ENCODE peak calls at places on chromosomes 16 and 17, in eight cellular contexts. N is brain microvascular endothelial cell, S is ovary, X is GM13976, A is HEK293T, V is stomach, Y is A172, E is non-pigmented ciliary epithelial cell. C is an unnamed sample.

GRCh38 chr17:38361700-38362465 is 10.2 kb downstream of the SOCS7 start:
- DNase-seq in A (no peak), N (no peak), S (no peak), Y (no peak), E (no peak), X (no peak), V (no peak), C (no peak)

GRCh38 chr16:4604401-4604800 is 10.3 kb downstream of the UBALD1 start:
- DNase-seq in V (no peak), Y (no peak), X (peak), A (no peak), S (no peak), N (no peak), E (no peak), C (no peak)

GRCh38 chr17:40358323-40359038 is 6.1 kb downstream of the GJD3 start:
- DNase-seq in Y (peak), S (peak), N (peak), V (peak), E (no peak), X (peak), A (peak), C (peak)

GRCh38 chr17:8223356-8224063 is 13.1 kb upstream of the AURKB start:
- DNase-seq in S (peak), X (peak), A (no peak), Y (no peak), V (peak), E (no peak), N (peak), C (peak)

GRCh38 chr16:1125471-1125870 is 27.4 kb upstream of the CACNA1H start:
- DNase-seq in V (peak), Y (no peak), S (peak), N (peak), X (no peak), E (no peak), A (no peak), C (no peak)

GRCh38 chr17:78330570-78331224 is 29.2 kb downstream of the SOCS3 start:
- DNase-seq in X (no peak), N (no peak), E (no peak), V (no peak), Y (peak), S (no peak), A (no peak), C (no peak)

GRCh38 chr17:50631908-50632571 is 2.6 kb upstream of the ABCC3 start:
- DNase-seq in V (no peak), A (no peak), N (no peak), X (no peak), S (no peak), E (no peak), Y (peak), C (no peak)

GRCh38 chr16:57916735-57917450 is 54.0 kb downstream of the CNGB1 start:
- DNase-seq in X (no peak), E (no peak), A (no peak), S (no peak), N (no peak), Y (peak), V (no peak), C (no peak)

GRCh38 chr16:19900590-19900989 is 15.9 kb upstream of the GPRC5B start:
- DNase-seq in N (no peak), E (no peak), V (no peak), A (no peak), X (no peak), Y (no peak), S (no peak), C (no peak)

GRCh38 chr17:39643271-39643670 is 6.3 kb downstream of the STARD3 start:
- DNase-seq in A (no peak), E (no peak), Y (peak), X (no peak), N (peak), V (no peak), S (no peak), C (no peak)

GRCh38 chr17:50903604-50904521 is 37.7 kb upstream of the TOB1 start:
- DNase-seq in A (no peak), V (no peak), S (no peak), X (no peak), N (no peak), E (no peak), Y (peak), C (no peak)

GRCh38 chr17:13329421-13329820 is 272.3 kb downstream of the HS3ST3A1 start:
- DNase-seq in S (no peak), Y (no peak), A (no peak), X (no peak), E (no peak), V (no peak), N (no peak), C (no peak)

GRCh38 chr17:49946208-49946607 is 22.8 kb upstream of the DLX4 start:
- DNase-seq in A (no peak), V (no peak), Y (no peak), S (no peak), E (no peak), X (no peak), N (no peak), C (no peak)

GRCh38 chr17:74493381-74493833 is 27.0 kb downstream of the CD300A start:
- DNase-seq in N (peak), Y (peak), S (peak), E (no peak), V (peak), A (peak), X (peak), C (peak)

GRCh38 chr17:72972263-72972951 is 120.1 kb downstream of the SLC39A11 start:
- DNase-seq in X (no peak), S (no peak), N (no peak), Y (no peak), A (no peak), V (no peak), E (no peak), C (no peak)

GRCh38 chr17:38421224-38421841 is 6.9 kb upstream of the ARHGAP23 start:
- DNase-seq in X (no peak), A (no peak), N (no peak), Y (no peak), E (no peak), S (no peak), V (no peak), C (no peak)

GRCh38 chr16:1765826-1766225 is 5.5 kb downstream of the NME3 start:
- DNase-seq in X (no peak), E (no peak), A (no peak), V (no peak), S (no peak), N (no peak), Y (no peak), C (no peak)

GRCh38 chr16:87918866-87919680 is 17.3 kb downstream of the CA5A start:
- DNase-seq in A (no peak), V (no peak), E (no peak), X (no peak), N (no peak), S (peak), Y (no peak), C (no peak)

GRCh38 chr17:4587195-4587594 is 2.9 kb downstream of the SMTNL2 start:
- DNase-seq in A (no peak), E (no peak), Y (no peak), N (no peak), S (no peak), V (no peak), X (no peak), C (no peak)

GRCh38 chr17:82358467-82359350 is at the start of gene TEX19:
- DNase-seq in Y (peak), V (no peak), A (peak), E (no peak), S (no peak), N (no peak), X (peak), C (no peak)

GRCh38 chr17:65455972-65456343 is 105.5 kb downstream of the AXIN2 start:
- DNase-seq in X (no peak), Y (no peak), S (no peak), V (no peak), N (no peak), E (no peak), A (no peak), C (no peak)

GRCh38 chr16:48409839-48410610 is 24.8 kb upstream of the SIAH1 start:
- DNase-seq in E (peak), A (no peak), V (peak), S (peak), Y (peak), N (peak), X (no peak), C (no peak)

C was measured in GM10248.